ENCODE peak calls at places on chromosomes 2 and 18, in eight cellular contexts. One of them, this sample, is unnamed.

GRCh38 chr18:47265197-47265596 is 13.7 kb upstream of the SKOR2 start:
- DNase-seq in D341Med: no peak
- DNase-seq in fibroblast of mammary gland: peak
- DNase-seq in neural crest cell: no peak
- DNase-seq in EL: peak
- DNase-seq in activated T-helper 1 cell treated with anti-CD3 and anti-CD28 coated beads, Interleukin-2, amount 50 U/mL, for 16 hours: no peak
- DNase-seq in GM04504: peak
- DNase-seq in activated naive CD8-positive, alpha-beta T cell treated with anti-CD3 and anti-CD28 coated beads, Interleukin-2, amount 50 U/mL, for 24 hours: no peak
- DNase-seq in this sample: peak

GRCh38 chr2:164840458-164840929 is 1.1 kb downstream of the COBLL1 start:
- DNase-seq in D341Med: peak
- DNase-seq in fibroblast of mammary gland: no peak
- DNase-seq in neural crest cell: no peak
- DNase-seq in EL: peak
- DNase-seq in activated T-helper 1 cell treated with anti-CD3 and anti-CD28 coated beads, Interleukin-2, amount 50 U/mL, for 16 hours: no peak
- DNase-seq in GM04504: no peak
- DNase-seq in activated naive CD8-positive, alpha-beta T cell treated with anti-CD3 and anti-CD28 coated beads, Interleukin-2, amount 50 U/mL, for 24 hours: peak
- DNase-seq in this sample: no peak

GRCh38 chr2:229485782-229486181 is 214.7 kb upstream of the PID1 start:
- DNase-seq in D341Med: no peak
- DNase-seq in fibroblast of mammary gland: no peak
- DNase-seq in neural crest cell: no peak
- DNase-seq in EL: no peak
- DNase-seq in activated T-helper 1 cell treated with anti-CD3 and anti-CD28 coated beads, Interleukin-2, amount 50 U/mL, for 16 hours: no peak
- DNase-seq in GM04504: no peak
- DNase-seq in activated naive CD8-positive, alpha-beta T cell treated with anti-CD3 and anti-CD28 coated beads, Interleukin-2, amount 50 U/mL, for 24 hours: no peak
- DNase-seq in this sample: no peak

GRCh38 chr2:195561205-195562032 is 95.6 kb upstream of the SLC39A10 start:
- DNase-seq in D341Med: no peak
- DNase-seq in fibroblast of mammary gland: peak
- DNase-seq in neural crest cell: no peak
- DNase-seq in EL: peak
- DNase-seq in activated T-helper 1 cell treated with anti-CD3 and anti-CD28 coated beads, Interleukin-2, amount 50 U/mL, for 16 hours: no peak
- DNase-seq in GM04504: peak
- DNase-seq in activated naive CD8-positive, alpha-beta T cell treated with anti-CD3 and anti-CD28 coated beads, Interleukin-2, amount 50 U/mL, for 24 hours: no peak
- DNase-seq in this sample: peak

GRCh38 chr18:21134895-21135294 is 23.3 kb upstream of the ROCK1 start:
- DNase-seq in D341Med: peak
- DNase-seq in fibroblast of mammary gland: peak
- DNase-seq in neural crest cell: no peak
- DNase-seq in EL: peak
- DNase-seq in activated T-helper 1 cell treated with anti-CD3 and anti-CD28 coated beads, Interleukin-2, amount 50 U/mL, for 16 hours: no peak
- DNase-seq in GM04504: no peak
- DNase-seq in activated naive CD8-positive, alpha-beta T cell treated with anti-CD3 and anti-CD28 coated beads, Interleukin-2, amount 50 U/mL, for 24 hours: no peak
- DNase-seq in this sample: peak

GRCh38 chr18:37536646-37537045 is 29.0 kb downstream of the CELF4 start:
- DNase-seq in D341Med: no peak
- DNase-seq in fibroblast of mammary gland: no peak
- DNase-seq in neural crest cell: no peak
- DNase-seq in EL: no peak
- DNase-seq in activated T-helper 1 cell treated with anti-CD3 and anti-CD28 coated beads, Interleukin-2, amount 50 U/mL, for 16 hours: no peak
- DNase-seq in GM04504: no peak
- DNase-seq in activated naive CD8-positive, alpha-beta T cell treated with anti-CD3 and anti-CD28 coated beads, Interleukin-2, amount 50 U/mL, for 24 hours: no peak
- DNase-seq in this sample: no peak

GRCh38 chr2:225889452-225889851 is 489.9 kb downstream of the NYAP2 start:
- DNase-seq in D341Med: peak
- DNase-seq in fibroblast of mammary gland: peak
- DNase-seq in neural crest cell: peak
- DNase-seq in EL: peak
- DNase-seq in activated T-helper 1 cell treated with anti-CD3 and anti-CD28 coated beads, Interleukin-2, amount 50 U/mL, for 16 hours: no peak
- DNase-seq in GM04504: peak
- DNase-seq in activated naive CD8-positive, alpha-beta T cell treated with anti-CD3 and anti-CD28 coated beads, Interleukin-2, amount 50 U/mL, for 24 hours: no peak
- DNase-seq in this sample: peak

GRCh38 chr18:3444954-3445353 is 5.0 kb upstream of the TGIF1 start:
- DNase-seq in D341Med: no peak
- DNase-seq in fibroblast of mammary gland: no peak
- DNase-seq in neural crest cell: no peak
- DNase-seq in EL: no peak
- DNase-seq in activated T-helper 1 cell treated with anti-CD3 and anti-CD28 coated beads, Interleukin-2, amount 50 U/mL, for 16 hours: no peak
- DNase-seq in GM04504: no peak
- DNase-seq in activated naive CD8-positive, alpha-beta T cell treated with anti-CD3 and anti-CD28 coated beads, Interleukin-2, amount 50 U/mL, for 24 hours: no peak
- DNase-seq in this sample: no peak

GRCh38 chr2:63049291-63050185 is 1.1 kb upstream of the OTX1 start:
- DNase-seq in D341Med: peak
- DNase-seq in fibroblast of mammary gland: peak
- DNase-seq in neural crest cell: peak
- DNase-seq in EL: no peak
- DNase-seq in activated T-helper 1 cell treated with anti-CD3 and anti-CD28 coated beads, Interleukin-2, amount 50 U/mL, for 16 hours: no peak
- DNase-seq in GM04504: no peak
- DNase-seq in activated naive CD8-positive, alpha-beta T cell treated with anti-CD3 and anti-CD28 coated beads, Interleukin-2, amount 50 U/mL, for 24 hours: peak
- DNase-seq in this sample: no peak

GRCh38 chr2:219398721-219399333 is 11.1 kb upstream of the DNPEP start:
- DNase-seq in D341Med: no peak
- DNase-seq in fibroblast of mammary gland: no peak
- DNase-seq in neural crest cell: no peak
- DNase-seq in EL: no peak
- DNase-seq in activated T-helper 1 cell treated with anti-CD3 and anti-CD28 coated beads, Interleukin-2, amount 50 U/mL, for 16 hours: no peak
- DNase-seq in GM04504: no peak
- DNase-seq in activated naive CD8-positive, alpha-beta T cell treated with anti-CD3 and anti-CD28 coated beads, Interleukin-2, amount 50 U/mL, for 24 hours: no peak
- DNase-seq in this sample: no peak

GRCh38 chr18:75267643-75268184 is 57.1 kb downstream of the TSHZ1 start:
- DNase-seq in D341Med: no peak
- DNase-seq in fibroblast of mammary gland: no peak
- DNase-seq in neural crest cell: no peak
- DNase-seq in EL: no peak
- DNase-seq in activated T-helper 1 cell treated with anti-CD3 and anti-CD28 coated beads, Interleukin-2, amount 50 U/mL, for 16 hours: no peak
- DNase-seq in GM04504: no peak
- DNase-seq in activated naive CD8-positive, alpha-beta T cell treated with anti-CD3 and anti-CD28 coated beads, Interleukin-2, amount 50 U/mL, for 24 hours: no peak
- DNase-seq in this sample: no peak

GRCh38 chr2:4291430-4291829 is 588.1 kb downstream of the DCDC2C start:
- DNase-seq in D341Med: no peak
- DNase-seq in fibroblast of mammary gland: no peak
- DNase-seq in neural crest cell: no peak
- DNase-seq in EL: no peak
- DNase-seq in activated T-helper 1 cell treated with anti-CD3 and anti-CD28 coated beads, Interleukin-2, amount 50 U/mL, for 16 hours: no peak
- DNase-seq in GM04504: no peak
- DNase-seq in activated naive CD8-positive, alpha-beta T cell treated with anti-CD3 and anti-CD28 coated beads, Interleukin-2, amount 50 U/mL, for 24 hours: no peak
- DNase-seq in this sample: no peak

GRCh38 chr2:43222472-43223146 is 3.8 kb downstream of the ZFP36L2 start:
- DNase-seq in D341Med: no peak
- DNase-seq in fibroblast of mammary gland: peak
- DNase-seq in neural crest cell: no peak
- DNase-seq in EL: peak
- DNase-seq in activated T-helper 1 cell treated with anti-CD3 and anti-CD28 coated beads, Interleukin-2, amount 50 U/mL, for 16 hours: no peak
- DNase-seq in GM04504: no peak
- DNase-seq in activated naive CD8-positive, alpha-beta T cell treated with anti-CD3 and anti-CD28 coated beads, Interleukin-2, amount 50 U/mL, for 24 hours: no peak
- DNase-seq in this sample: peak

GRCh38 chr2:64750001-64750816 is 96.5 kb upstream of the SERTAD2 start:
- DNase-seq in D341Med: peak
- DNase-seq in fibroblast of mammary gland: peak
- DNase-seq in neural crest cell: peak
- DNase-seq in EL: peak
- DNase-seq in activated T-helper 1 cell treated with anti-CD3 and anti-CD28 coated beads, Interleukin-2, amount 50 U/mL, for 16 hours: peak
- DNase-seq in GM04504: no peak
- DNase-seq in activated naive CD8-positive, alpha-beta T cell treated with anti-CD3 and anti-CD28 coated beads, Interleukin-2, amount 50 U/mL, for 24 hours: peak
- DNase-seq in this sample: peak

GRCh38 chr2:219829968-219830738 is 202.7 kb downstream of the SLC4A3 start:
- DNase-seq in D341Med: no peak
- DNase-seq in fibroblast of mammary gland: no peak
- DNase-seq in neural crest cell: no peak
- DNase-seq in EL: no peak
- DNase-seq in activated T-helper 1 cell treated with anti-CD3 and anti-CD28 coated beads, Interleukin-2, amount 50 U/mL, for 16 hours: no peak
- DNase-seq in GM04504: no peak
- DNase-seq in activated naive CD8-positive, alpha-beta T cell treated with anti-CD3 and anti-CD28 coated beads, Interleukin-2, amount 50 U/mL, for 24 hours: no peak
- DNase-seq in this sample: no peak

GRCh38 chr18:9841752-9842151 is 44.0 kb upstream of the TXNDC2 start:
- DNase-seq in D341Med: no peak
- DNase-seq in fibroblast of mammary gland: no peak
- DNase-seq in neural crest cell: no peak
- DNase-seq in EL: no peak
- DNase-seq in activated T-helper 1 cell treated with anti-CD3 and anti-CD28 coated beads, Interleukin-2, amount 50 U/mL, for 16 hours: no peak
- DNase-seq in GM04504: no peak
- DNase-seq in activated naive CD8-positive, alpha-beta T cell treated with anti-CD3 and anti-CD28 coated beads, Interleukin-2, amount 50 U/mL, for 24 hours: no peak
- DNase-seq in this sample: no peak

GRCh38 chr18:46591821-46592391 is 65.1 kb downstream of the LOXHD1 start:
- DNase-seq in D341Med: peak
- DNase-seq in fibroblast of mammary gland: no peak
- DNase-seq in neural crest cell: no peak
- DNase-seq in EL: no peak
- DNase-seq in activated T-helper 1 cell treated with anti-CD3 and anti-CD28 coated beads, Interleukin-2, amount 50 U/mL, for 16 hours: no peak
- DNase-seq in GM04504: no peak
- DNase-seq in activated naive CD8-positive, alpha-beta T cell treated with anti-CD3 and anti-CD28 coated beads, Interleukin-2, amount 50 U/mL, for 24 hours: no peak
- DNase-seq in this sample: no peak

GRCh38 chr2:111918383-111918806 is 20.0 kb downstream of the MERTK start:
- DNase-seq in D341Med: no peak
- DNase-seq in fibroblast of mammary gland: peak
- DNase-seq in neural crest cell: no peak
- DNase-seq in EL: peak
- DNase-seq in activated T-helper 1 cell treated with anti-CD3 and anti-CD28 coated beads, Interleukin-2, amount 50 U/mL, for 16 hours: no peak
- DNase-seq in GM04504: peak
- DNase-seq in activated naive CD8-positive, alpha-beta T cell treated with anti-CD3 and anti-CD28 coated beads, Interleukin-2, amount 50 U/mL, for 24 hours: no peak
- DNase-seq in this sample: peak

GRCh38 chr2:3823748-3824147 is 120.4 kb downstream of the DCDC2C start:
- DNase-seq in D341Med: no peak
- DNase-seq in fibroblast of mammary gland: peak
- DNase-seq in neural crest cell: no peak
- DNase-seq in EL: no peak
- DNase-seq in activated T-helper 1 cell treated with anti-CD3 and anti-CD28 coated beads, Interleukin-2, amount 50 U/mL, for 16 hours: no peak
- DNase-seq in GM04504: no peak
- DNase-seq in activated naive CD8-positive, alpha-beta T cell treated with anti-CD3 and anti-CD28 coated beads, Interleukin-2, amount 50 U/mL, for 24 hours: no peak
- DNase-seq in this sample: peak

GRCh38 chr18:23799540-23799939 is 110.3 kb downstream of the LAMA3 start:
- DNase-seq in D341Med: no peak
- DNase-seq in fibroblast of mammary gland: no peak
- DNase-seq in neural crest cell: no peak
- DNase-seq in EL: no peak
- DNase-seq in activated T-helper 1 cell treated with anti-CD3 and anti-CD28 coated beads, Interleukin-2, amount 50 U/mL, for 16 hours: no peak
- DNase-seq in GM04504: no peak
- DNase-seq in activated naive CD8-positive, alpha-beta T cell treated with anti-CD3 and anti-CD28 coated beads, Interleukin-2, amount 50 U/mL, for 24 hours: no peak
- DNase-seq in this sample: no peak

GRCh38 chr2:207960911-207961310 is 64.4 kb downstream of the PLEKHM3 start:
- DNase-seq in D341Med: no peak
- DNase-seq in fibroblast of mammary gland: no peak
- DNase-seq in neural crest cell: no peak
- DNase-seq in EL: no peak
- DNase-seq in activated T-helper 1 cell treated with anti-CD3 and anti-CD28 coated beads, Interleukin-2, amount 50 U/mL, for 16 hours: no peak
- DNase-seq in GM04504: no peak
- DNase-seq in activated naive CD8-positive, alpha-beta T cell treated with anti-CD3 and anti-CD28 coated beads, Interleukin-2, amount 50 U/mL, for 24 hours: no peak
- DNase-seq in this sample: no peak

GRCh38 chr2:106789185-106789584 is 96.8 kb downstream of the ST6GAL2 start:
- DNase-seq in D341Med: no peak
- DNase-seq in fibroblast of mammary gland: peak
- DNase-seq in neural crest cell: no peak
- DNase-seq in EL: peak
- DNase-seq in activated T-helper 1 cell treated with anti-CD3 and anti-CD28 coated beads, Interleukin-2, amount 50 U/mL, for 16 hours: no peak
- DNase-seq in GM04504: no peak
- DNase-seq in activated naive CD8-positive, alpha-beta T cell treated with anti-CD3 and anti-CD28 coated beads, Interleukin-2, amount 50 U/mL, for 24 hours: no peak
- DNase-seq in this sample: no peak

GRCh38 chr2:214293593-214293992 is 117.3 kb upstream of the VWC2L start:
- DNase-seq in D341Med: no peak
- DNase-seq in fibroblast of mammary gland: no peak
- DNase-seq in neural crest cell: no peak
- DNase-seq in EL: no peak
- DNase-seq in activated T-helper 1 cell treated with anti-CD3 and anti-CD28 coated beads, Interleukin-2, amount 50 U/mL, for 16 hours: no peak
- DNase-seq in GM04504: no peak
- DNase-seq in activated naive CD8-positive, alpha-beta T cell treated with anti-CD3 and anti-CD28 coated beads, Interleukin-2, amount 50 U/mL, for 24 hours: no peak
- DNase-seq in this sample: no peak

GRCh38 chr2:143152652-143153051 is 23.4 kb downstream of the ARHGAP15 start:
- DNase-seq in D341Med: no peak
- DNase-seq in fibroblast of mammary gland: no peak
- DNase-seq in neural crest cell: no peak
- DNase-seq in EL: no peak
- DNase-seq in activated T-helper 1 cell treated with anti-CD3 and anti-CD28 coated beads, Interleukin-2, amount 50 U/mL, for 16 hours: no peak
- DNase-seq in GM04504: no peak
- DNase-seq in activated naive CD8-positive, alpha-beta T cell treated with anti-CD3 and anti-CD28 coated beads, Interleukin-2, amount 50 U/mL, for 24 hours: no peak
- DNase-seq in this sample: no peak

GRCh38 chr2:231530099-231531085 is at the start of gene NMUR1:
- DNase-seq in D341Med: peak
- DNase-seq in fibroblast of mammary gland: no peak
- DNase-seq in neural crest cell: peak
- DNase-seq in EL: peak
- DNase-seq in activated T-helper 1 cell treated with anti-CD3 and anti-CD28 coated beads, Interleukin-2, amount 50 U/mL, for 16 hours: peak
- DNase-seq in GM04504: no peak
- DNase-seq in activated naive CD8-positive, alpha-beta T cell treated with anti-CD3 and anti-CD28 coated beads, Interleukin-2, amount 50 U/mL, for 24 hours: peak
- DNase-seq in this sample: no peak

GRCh38 chr2:66437601-66438497 is 2.9 kb downstream of the MEIS1 start:
- DNase-seq in D341Med: no peak
- DNase-seq in fibroblast of mammary gland: peak
- DNase-seq in neural crest cell: no peak
- DNase-seq in EL: peak
- DNase-seq in activated T-helper 1 cell treated with anti-CD3 and anti-CD28 coated beads, Interleukin-2, amount 50 U/mL, for 16 hours: no peak
- DNase-seq in GM04504: no peak
- DNase-seq in activated naive CD8-positive, alpha-beta T cell treated with anti-CD3 and anti-CD28 coated beads, Interleukin-2, amount 50 U/mL, for 24 hours: no peak
- DNase-seq in this sample: no peak

This sample was measured in AG10803.